ENCODE peak calls at places on chromosomes 1 and 21, in seven cellular contexts. E, V, K, B, X, R and G are unnamed samples.

GRCh38 chr1:165910764-165911421 is 83.5 kb downstream of the UCK2 start:
- DNase-seq in V (no peak), E (no peak), X (no peak), K (no peak), B (no peak), R (peak; percentile 90), G (no peak)

GRCh38 chr1:218474089-218474488 is 129.0 kb downstream of the TGFB2 start:
- DNase-seq in V (no peak), B (no peak), E (no peak), K (no peak), R (no peak), X (no peak), G (no peak)

GRCh38 chr1:231218078-231218477 is 22.9 kb upstream of the GNPAT start:
- DNase-seq in X (no peak), V (no peak), E (no peak), K (no peak), B (no peak), R (no peak), G (no peak)

GRCh38 chr1:109046671-109047070 is 4.8 kb upstream of the WDR47 start:
- DNase-seq in R (no peak), V (no peak), K (no peak), E (no peak), B (no peak), X (no peak), G (no peak)

GRCh38 chr1:114718661-114719423 is 2.3 kb upstream of the NRAS start:
- DNase-seq in X (no peak), E (no peak), V (no peak), R (no peak), K (no peak), B (no peak), G (peak; percentile 2)

GRCh38 chr1:91847851-91848250 is 38.1 kb downstream of the TGFBR3 start:
- DNase-seq in E (no peak), X (no peak), B (no peak), R (no peak), V (no peak), K (no peak), G (no peak)

GRCh38 chr1:217048104-217048707 is 325.0 kb upstream of the ESRRG start:
- DNase-seq in K (peak; percentile 78), R (no peak), V (peak; percentile 4), X (peak; percentile 2), E (no peak), B (no peak), G (no peak)

GRCh38 chr21:42313501-42313969 is 1.7 kb downstream of the TFF3 start:
- DNase-seq in E (no peak), X (no peak), B (no peak), R (peak; percentile 8), V (no peak), K (peak; percentile 61), G (peak; percentile 64)

GRCh38 chr1:81874461-81874860 is 73.7 kb downstream of the ADGRL2 start:
- DNase-seq in K (no peak), E (no peak), V (no peak), X (no peak), B (no peak), R (no peak), G (no peak)

GRCh38 chr1:78483903-78484302 is 6.9 kb upstream of the PTGFR start:
- DNase-seq in X (no peak), V (no peak), R (no peak), K (no peak), E (no peak), B (no peak), G (no peak)

GRCh38 chr1:31707711-31708110 is 3.9 kb upstream of the COL16A1 start:
- DNase-seq in V (peak; percentile 36), B (peak; percentile 43), X (no peak), K (no peak), R (no peak), E (no peak), G (no peak)

GRCh38 chr1:209768354-209768774 is 12.5 kb downstream of the TRAF3IP3 start:
- DNase-seq in K (no peak), B (peak; percentile 84), V (no peak), R (no peak), X (no peak), E (no peak), G (no peak)

GRCh38 chr1:147541672-147542548 is 609 bp downstream of the BCL9 start:
- DNase-seq in E (no peak), K (peak; percentile 73), R (no peak), V (no peak), B (no peak), X (peak; percentile 58), G (no peak)

GRCh38 chr1:1050577-1051052 is 23.5 kb downstream of the RNF223 start:
- DNase-seq in K (no peak), V (no peak), B (no peak), X (no peak), R (no peak), E (no peak), G (no peak)

GRCh38 chr1:32702599-32703478 is at the start of gene SYNC:
- DNase-seq in K (no peak), V (peak; percentile 92), E (no peak), R (no peak), X (peak; percentile 86), B (no peak), G (no peak)

GRCh38 chr1:8373547-8374270 is 55.8 kb downstream of the SLC45A1 start:
- DNase-seq in V (no peak), K (no peak), R (no peak), E (peak; percentile 4), X (no peak), B (no peak), G (no peak)

GRCh38 chr1:149888999-149889289 is 10.4 kb upstream of the BOLA1 start:
- DNase-seq in B (no peak), E (no peak), X (no peak), K (no peak), V (peak; percentile 50), R (no peak), G (peak; percentile 57)

GRCh38 chr21:42097860-42098259 is 26.7 kb downstream of the UMODL1 start:
- DNase-seq in B (no peak), E (peak; percentile 66), X (no peak), K (no peak), R (peak; percentile 55), V (peak; percentile 16), G (peak; percentile 54)

GRCh38 chr1:160830321-160831153 is 32.1 kb downstream of the CD244 start:
- DNase-seq in K (peak; percentile 91), B (no peak), R (peak; percentile 40), X (peak; percentile 14), V (peak; percentile 72), E (peak; percentile 53), G (peak; percentile 20)

GRCh38 chr1:228286505-228287417 is 78.9 kb downstream of the OBSCN start:
- DNase-seq in R (no peak), E (no peak), X (no peak), K (no peak), V (no peak), B (no peak), G (no peak)

GRCh38 chr1:244367399-244368114 is 84.2 kb downstream of the ADSS2 start:
- DNase-seq in E (no peak), X (no peak), R (no peak), B (no peak), K (no peak), V (peak; percentile 66), G (no peak)

GRCh38 chr1:8680628-8681316 is 136.7 kb downstream of the RERE start:
- DNase-seq in E (no peak), K (no peak), V (no peak), R (peak; percentile 31), X (no peak), B (no peak), G (no peak)

GRCh38 chr1:60622486-60622885 is 459.9 kb upstream of the NFIA start:
- DNase-seq in E (no peak), K (no peak), B (no peak), R (no peak), X (no peak), V (no peak), G (no peak)

GRCh38 chr1:150464422-150464826 is 22.8 kb upstream of the TARS2 start:
- DNase-seq in K (peak; percentile 84), V (peak; percentile 75), B (no peak), E (peak; percentile 41), R (peak; percentile 51), X (peak; percentile 75), G (peak; percentile 56)

DNA sequence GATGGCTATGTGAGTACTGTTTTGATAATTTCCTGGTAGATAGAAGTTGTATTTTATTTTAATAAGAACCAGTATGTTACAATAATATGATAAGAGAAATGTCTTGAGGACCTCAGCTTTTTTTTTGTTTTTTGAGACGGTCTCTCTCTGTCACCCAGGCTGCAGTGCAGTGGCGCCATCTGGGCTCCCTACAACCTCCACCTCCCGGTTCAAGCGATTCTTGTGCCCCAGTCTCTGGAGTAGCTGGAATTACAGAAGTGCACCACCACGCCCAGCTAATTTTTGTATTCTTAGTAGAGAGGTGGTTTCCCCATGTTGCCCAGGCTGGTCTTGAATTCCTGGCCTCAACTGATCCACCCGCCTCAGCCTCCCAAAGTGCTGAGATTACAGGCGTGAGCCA is 968.1 kb upstream of the ADGRL4 start:
- DNase-seq in R (no peak), V (no peak), X (no peak), E (no peak), B (no peak), K (peak; percentile 50), G (no peak)
- TF ChIP-seq JUND in R (no peak), V (no peak), X (no peak), E (no peak), B (no peak), K (no peak), G (no peak)

GRCh38 chr1:110620250-110620615 is 14.1 kb upstream of the KCNA2 start:
- DNase-seq in B (no peak), E (no peak), K (no peak), R (no peak), V (no peak), X (no peak), G (no peak)
- TF ChIP-seq JUND in B (no peak), E (no peak), K (no peak), R (no peak), V (no peak), X (no peak), G (no peak)

DNA sequence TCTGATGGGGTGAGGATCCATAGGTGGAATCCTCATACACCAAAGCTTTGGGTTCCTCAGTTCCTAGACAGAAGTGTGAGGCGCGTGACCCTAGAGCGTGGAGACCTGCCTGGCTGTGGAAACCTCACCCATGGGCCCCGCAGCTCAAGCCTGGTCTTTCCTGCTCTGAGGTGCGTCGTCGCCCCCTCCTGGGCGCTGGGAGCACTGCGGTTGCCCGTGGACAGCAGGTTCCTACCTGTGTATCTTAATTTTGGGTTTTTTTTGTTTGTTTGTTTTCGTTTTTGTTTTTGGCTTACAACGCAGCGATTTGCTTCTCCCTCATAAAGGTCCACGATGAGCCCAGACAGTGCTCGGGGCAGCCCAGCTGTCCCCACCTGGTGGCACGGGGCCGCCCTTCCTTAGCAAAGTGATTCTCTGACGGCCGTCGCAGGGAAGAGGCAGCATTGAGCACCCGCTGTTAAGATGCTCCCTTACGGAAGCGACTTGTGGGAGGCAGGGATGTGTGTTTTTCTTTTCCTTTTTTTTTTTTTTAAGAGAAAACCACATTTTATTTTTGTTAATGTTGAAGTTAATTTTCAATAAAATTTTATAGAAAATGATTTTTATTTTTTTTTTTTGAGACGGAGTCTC is 36.5 kb upstream of the TRAPPC10 start:
- DNase-seq in K (peak; percentile 94), R (peak; percentile 32), E (peak; percentile 27), X (peak; percentile 91), V (peak; percentile 89), B (peak; percentile 33), G (peak; percentile 78)
- TF ChIP-seq JUND in K (no peak), R (no peak), E (no peak), X (no peak), V (no peak), B (no peak), G (no peak)

DNA sequence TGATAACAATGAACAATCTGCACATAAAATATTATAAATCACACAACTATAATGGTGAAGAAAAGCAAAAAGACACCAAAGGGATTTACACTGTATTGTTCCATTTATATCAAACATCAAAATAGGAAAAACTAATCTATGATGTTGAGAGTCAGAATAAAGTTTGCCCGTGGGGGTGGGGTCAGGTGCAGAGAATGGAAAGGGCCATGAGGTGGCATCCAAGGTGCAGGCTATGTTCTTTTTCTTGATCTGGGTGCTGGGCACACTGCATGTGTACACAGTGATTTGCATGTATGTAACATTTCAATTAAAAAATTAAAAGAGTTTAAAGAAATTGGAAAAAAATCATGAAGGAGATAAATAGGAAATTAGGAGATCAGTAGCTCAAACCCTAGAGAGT is 127.3 kb downstream of the DSCAM start:
- DNase-seq in E (no peak), X (no peak), V (no peak), K (no peak), R (no peak), B (no peak), G (peak; percentile 26)
- TF ChIP-seq JUND in E (no peak), X (no peak), V (no peak), K (no peak), R (no peak), B (no peak), G (no peak)